ENCODE peak calls at places on chromosomes 3 and 15, in ten cellular contexts. A, K, B, E, D, H, F, P, V and G are unnamed samples.

GRCh38 chr3:126748701-126749546 is 44.9 kb downstream of the CHCHD6 start:
- DNase-seq in A (no peak), K (no peak), B (no peak), E (no peak), D (peak; percentile 27), H (no peak), F (no peak), P (no peak), V (no peak), G (no peak)

GRCh38 chr3:115720988-115721387 is 97.7 kb downstream of the GAP43 start:
- DNase-seq in A (no peak), K (no peak), B (no peak), E (no peak), D (no peak), H (no peak), F (no peak), P (no peak), V (no peak), G (no peak)

GRCh38 chr3:106004137-106004600 is 135.4 kb upstream of the CBLB start:
- DNase-seq in A (no peak), K (peak; percentile 63), B (no peak), E (no peak), D (no peak), H (no peak), F (no peak), P (no peak), V (no peak), G (no peak)

GRCh38 chr3:177338697-177339219 is 141.5 kb upstream of the TBL1XR1 start:
- DNase-seq in A (no peak), K (no peak), B (no peak), E (peak; percentile 72), D (peak; percentile 62), H (no peak), F (no peak), P (no peak), V (no peak), G (no peak)

GRCh38 chr15:64164436-64164835 is 1.6 kb upstream of the PPIB start:
- DNase-seq in A (no peak), K (no peak), B (no peak), E (no peak), D (no peak), H (no peak), F (no peak), P (no peak), V (no peak), G (no peak)

GRCh38 chr3:13620776-13621365 is 71.9 kb downstream of the FBLN2 start:
- DNase-seq in A (no peak), K (no peak), B (no peak), E (no peak), D (no peak), H (no peak), F (no peak), P (no peak), V (no peak), G (no peak)

GRCh38 chr3:99430348-99431134 is 207.9 kb upstream of the COL8A1 start:
- DNase-seq in A (no peak), K (no peak), B (no peak), E (no peak), D (no peak), H (no peak), F (no peak), P (no peak), V (no peak), G (no peak)

GRCh38 chr3:191737742-191738141 is 276.8 kb downstream of the PYDC2 start:
- DNase-seq in A (no peak), K (no peak), B (no peak), E (no peak), D (no peak), H (no peak), F (no peak), P (no peak), V (no peak), G (no peak)

GRCh38 chr15:35505816-35506215 is 40.1 kb downstream of the DPH6 start:
- DNase-seq in A (no peak), K (no peak), B (no peak), E (no peak), D (no peak), H (no peak), F (no peak), P (no peak), V (no peak), G (no peak)

GRCh38 chr15:42070276-42070965 is 23.9 kb downstream of the PLA2G4D start:
- DNase-seq in A (no peak), K (no peak), B (no peak), E (no peak), D (no peak), H (no peak), F (no peak), P (no peak), V (no peak), G (no peak)

GRCh38 chr3:14329842-14330241 is 72.6 kb upstream of the SLC6A6 start:
- DNase-seq in A (no peak), K (no peak), B (no peak), E (no peak), D (no peak), H (no peak), F (no peak), P (no peak), V (no peak), G (no peak)

GRCh38 chr15:55246567-55246966 is 43.0 kb downstream of the RAB27A start:
- DNase-seq in A (no peak), K (no peak), B (no peak), E (no peak), D (no peak), H (no peak), F (no peak), P (no peak), V (no peak), G (no peak)

GRCh38 chr3:150786791-150787190 is 23.8 kb upstream of the SIAH2 start:
- DNase-seq in A (no peak), K (no peak), B (no peak), E (no peak), D (no peak), H (no peak), F (no peak), P (peak; percentile 81), V (no peak), G (no peak)

GRCh38 chr3:150793641-150794040 is 30.7 kb upstream of the SIAH2 start:
- DNase-seq in A (no peak), K (no peak), B (no peak), E (no peak), D (no peak), H (no peak), F (no peak), P (no peak), V (no peak), G (no peak)

GRCh38 chr3:150787741-150788370 is 24.9 kb upstream of the SIAH2 start:
- DNase-seq in A (peak; percentile 87), K (peak; percentile 72), B (no peak), E (peak; percentile 82), D (peak; percentile 94), H (peak; percentile 81), F (no peak), P (peak; percentile 55), V (peak; percentile 95), G (no peak)

GRCh38 chr3:150784747-150785125 is 21.8 kb upstream of the SIAH2 start:
- DNase-seq in A (no peak), K (no peak), B (no peak), E (no peak), D (no peak), H (no peak), F (no peak), P (no peak), V (no peak), G (no peak)

DNA sequence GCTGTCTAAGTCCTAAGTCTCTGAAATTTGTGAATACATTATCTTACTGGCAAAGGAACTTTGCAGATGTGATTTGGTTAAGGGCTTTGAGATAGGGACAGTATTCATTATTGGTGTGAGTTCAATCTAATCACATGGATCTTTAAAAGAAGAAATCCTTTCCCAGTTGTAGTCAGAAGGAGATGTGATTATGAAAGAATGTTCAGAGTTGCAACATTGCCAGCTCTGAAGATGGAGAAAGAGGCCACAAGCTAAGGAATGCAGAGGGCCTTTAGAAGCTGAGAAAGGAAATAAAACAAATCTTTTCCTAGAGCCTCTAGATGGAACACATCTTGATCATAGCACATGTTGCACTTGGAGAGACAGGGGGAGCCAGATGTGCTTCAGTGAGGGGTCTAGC is 27.7 kb upstream of the SIAH2 start:
- DNase-seq in A (no peak), K (no peak), B (no peak), E (no peak), D (no peak), H (no peak), F (no peak), P (no peak), V (no peak), G (no peak)
- H3K4me3 ChIP-seq in A (no peak overlapping the region), K (no peak overlapping the region), B (no peak overlapping the region), E (no peak overlapping the region), D (no peak overlapping the region), H (no peak overlapping the region), F (no peak overlapping the region), P (no peak overlapping the region), V (no peak overlapping the region), G (no peak overlapping the region)

DNA sequence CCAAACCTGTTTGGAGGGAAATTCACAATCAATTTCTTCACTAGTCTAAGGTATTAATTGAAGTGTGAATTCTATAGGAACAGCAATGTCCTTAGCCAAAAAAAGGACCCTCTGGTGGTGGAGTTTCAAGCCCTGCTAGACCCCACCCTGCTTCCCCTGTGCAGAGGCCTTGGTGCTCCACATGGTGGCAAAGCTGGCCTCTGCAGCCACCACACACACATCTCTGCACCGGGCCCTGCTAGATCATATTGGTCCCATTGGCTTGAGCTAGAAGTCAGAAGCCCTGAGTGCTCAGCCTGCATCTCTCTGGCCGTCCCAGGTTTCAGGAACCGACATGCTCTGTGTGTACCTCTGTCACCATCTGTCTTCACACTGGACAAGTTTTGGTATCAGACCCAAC is 220.9 kb upstream of the TRIM42 start:
- DNase-seq in A (no peak), K (no peak), B (no peak), E (no peak), D (no peak), H (no peak), F (no peak), P (no peak), V (no peak), G (no peak)
- TF ChIP-seq CTCF in A (no peak), K (no peak), B (no peak), E (no peak), D (no peak), H (no peak), F (no peak), P (no peak), V (no peak), G (no peak)

DNA sequence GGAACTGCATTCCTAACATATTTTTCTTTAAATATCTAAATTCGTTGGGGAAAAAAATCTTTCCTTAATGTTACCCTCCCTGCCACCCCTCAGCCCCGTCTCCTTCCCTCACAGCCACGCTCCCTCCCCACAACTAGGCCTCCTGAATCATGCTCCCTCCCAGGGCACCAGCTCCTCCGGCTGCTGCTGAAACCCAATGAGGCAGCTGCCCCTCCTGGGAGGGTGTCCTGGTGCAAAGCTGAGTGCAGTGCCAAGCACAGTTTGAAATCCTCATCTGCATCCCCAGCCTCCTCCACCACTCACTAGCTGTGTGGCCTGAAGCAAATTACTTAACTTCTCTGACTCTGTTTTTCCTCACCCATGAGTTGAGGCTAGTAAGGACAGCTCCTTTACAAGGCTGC is 2.7 kb upstream of the NR2E3 start:
- DNase-seq in A (no peak), K (peak; percentile 29), B (no peak), E (no peak), D (no peak), H (no peak), F (no peak), P (no peak), V (no peak), G (no peak)
- H3K4me3 ChIP-seq in A (no peak overlapping the region), K (no peak overlapping the region), B (no peak overlapping the region), E (no peak overlapping the region), D (no peak overlapping the region), H (peak overlapping the region; percentile 33), F (no peak overlapping the region), P (no peak overlapping the region), V (no peak overlapping the region), G (no peak overlapping the region)

GRCh38 chr3:42601898-42602581 is 1.6 kb downstream of the NKTR start:
- DNase-seq in A (no peak), K (no peak), B (no peak), E (no peak), D (no peak), H (no peak), F (no peak), P (no peak), V (no peak), G (no peak)
- TF ChIP-seq CTCF in A (peak; percentile 27), K (peak; percentile 39), B (no peak), E (no peak), D (no peak), H (no peak), F (peak; percentile 8), P (no peak), V (no peak), G (peak; percentile 33)